ENCODE peak calls at places on chromosomes 11 and 22, in six cellular contexts. Z is A549, A is K562, U is GM12878, C is HepG2, W is upper lobe of left lung. O is an unnamed sample.

GRCh38 chr22:47839586-47840245 is 1077.3 kb downstream of the TBC1D22A start:
- ATAC-seq in Z (no peak), A (no peak), U (no peak), C (no peak), W (no peak), O (no peak)

GRCh38 chr11:118652681-118653181 is 26.7 kb downstream of the TREH start:
- ATAC-seq in W (no peak), U (no peak), Z (no peak), C (no peak), A (no peak), O (no peak)

GRCh38 chr11:33721291-33721840 is 14.9 kb downstream of the CD59 start:
- ATAC-seq in Z (no peak), A (no peak), C (no peak), U (no peak), W (no peak), O (no peak)

GRCh38 chr11:130999086-130999485 is 82.8 kb upstream of the SNX19 start:
- ATAC-seq in A (no peak), U (no peak), W (no peak), C (no peak), Z (no peak), O (no peak)

GRCh38 chr22:32591620-32592019 is 117.0 kb downstream of the FBXO7 start:
- ATAC-seq in Z (no peak), C (no peak), U (no peak), A (no peak), W (no peak), O (no peak)

GRCh38 chr11:22130462-22131053 is 62.3 kb upstream of the ANO5 start:
- ATAC-seq in A (no peak), Z (peak), W (no peak), U (peak), C (no peak), O (no peak)

GRCh38 chr11:128291835-128292234 is 295.5 kb downstream of the ETS1 start:
- ATAC-seq in W (no peak), C (no peak), Z (no peak), U (no peak), A (no peak), O (no peak)

GRCh38 chr22:37199839-37200161 is 11.8 kb upstream of the C1QTNF6 start:
- ATAC-seq in C (peak), Z (no peak), W (no peak), A (peak), U (peak), O (no peak)

GRCh38 chr11:78684377-78684776 is 109.7 kb upstream of the NARS2 start:
- ATAC-seq in C (no peak), A (peak), U (no peak), Z (no peak), W (no peak), O (no peak)

GRCh38 chr11:67288198-67288451 is 978 bp upstream of the ANKRD13D start:
- ATAC-seq in U (no peak), C (no peak), Z (peak), A (no peak), W (no peak), O (no peak)

GRCh38 chr11:112817376-112817775 is 143.8 kb upstream of the NCAM1 start:
- ATAC-seq in U (no peak), A (no peak), Z (no peak), W (no peak), C (no peak), O (no peak)

GRCh38 chr11:64585150-64585549 is 5.9 kb upstream of the SLC22A12 start:
- ATAC-seq in C (no peak), Z (no peak), U (no peak), A (no peak), W (no peak), O (no peak)

GRCh38 chr22:36166518-36167220 is 6.1 kb upstream of the APOL3 start:
- ATAC-seq in A (no peak), C (no peak), Z (no peak), U (no peak), W (peak), O (no peak)

GRCh38 chr22:25970348-25970995 is 198.8 kb upstream of the SEZ6L start:
- ATAC-seq in A (no peak), Z (no peak), U (no peak), C (no peak), W (no peak), O (no peak)

GRCh38 chr11:119316729-119317591 is at the start of gene MCAM:
- ATAC-seq in W (no peak), C (peak), A (peak), Z (no peak), U (peak), O (peak)

GRCh38 chr22:31626427-31627150 is 35.4 kb downstream of the PISD start:
- ATAC-seq in A (peak), Z (no peak), U (no peak), W (no peak), C (peak), O (no peak)

GRCh38 chr11:126658306-126659056 is 303.0 kb downstream of the ST3GAL4 start:
- ATAC-seq in Z (no peak), C (no peak), A (no peak), U (no peak), W (no peak), O (no peak)

GRCh38 chr11:125082040-125082439 is 18.9 kb downstream of the SLC37A2 start:
- ATAC-seq in Z (no peak), W (no peak), A (no peak), C (no peak), U (no peak), O (no peak)

GRCh38 chr22:23380230-23380573 is 199.9 kb downstream of the IGLL1 start:
- ATAC-seq in A (no peak), W (no peak), Z (no peak), U (no peak), C (no peak), O (no peak)

GRCh38 chr11:17751558-17751957 is 17.0 kb downstream of the KCNC1 start:
- ATAC-seq in U (no peak), A (no peak), Z (no peak), C (peak), W (no peak), O (no peak)

GRCh38 chr11:62169448-62169847 is 20.6 kb upstream of the SCGB1D1 start:
- ATAC-seq in C (peak), Z (no peak), W (no peak), A (no peak), U (no peak), O (no peak)

GRCh38 chr11:89293966-89294679 is 116.4 kb downstream of the TYR start:
- ATAC-seq in A (no peak), C (no peak), U (no peak), W (peak), Z (no peak), O (no peak)

GRCh38 chr11:134657631-134658030 is 245.6 kb upstream of the B3GAT1 start:
- ATAC-seq in A (no peak), C (no peak), U (no peak), W (no peak), Z (no peak), O (no peak)

GRCh38 chr11:73652046-73652730 is 5.8 kb downstream of the PLEKHB1 start:
- ATAC-seq in A (no peak), W (no peak), Z (no peak), U (no peak), C (peak), O (no peak)

GRCh38 chr11:82146789-82147188 is 586.9 kb downstream of the FAM181B start:
- ATAC-seq in Z (no peak), C (no peak), A (no peak), U (no peak), W (no peak), O (no peak)

GRCh38 chr11:60954421-60954820 is 2.4 kb upstream of the SLC15A3 start:
- ATAC-seq in A (peak), C (no peak), Z (no peak), W (no peak), U (peak), O (no peak)

GRCh38 chr22:21457023-21457787 is 10.0 kb upstream of the TMEM191C start:
- ATAC-seq in Z (peak), C (peak), U (no peak), A (peak), W (peak), O (no peak)

GRCh38 chr11:30513087-30513486 is 73.1 kb downstream of the MPPED2 start:
- ATAC-seq in C (no peak), U (no peak), Z (no peak), A (no peak), W (no peak), O (no peak)

GRCh38 chr11:33864479-33864878 is 27.4 kb downstream of the LMO2 start:
- ATAC-seq in W (peak), A (no peak), Z (no peak), C (peak), U (no peak), O (no peak)

GRCh38 chr11:119147604-119148333 is 1.1 kb upstream of the ABCG4 start:
- ATAC-seq in A (no peak), W (no peak), C (no peak), Z (no peak), U (peak), O (no peak)

GRCh38 chr22:46267431-46268279 is at the start of gene TTC38:
- ATAC-seq in W (peak), Z (peak), A (peak), U (peak), C (peak), O (peak)

GRCh38 chr11:72039108-72039850 is 40.6 kb downstream of the IL18BP start:
- ATAC-seq in Z (no peak), A (no peak), U (peak), C (no peak), W (peak), O (no peak)

GRCh38 chr11:72041364-72042058 is 38.8 kb downstream of the NUMA1 start:
- ATAC-seq in Z (peak), W (peak), A (peak), U (peak), C (peak), O (peak)

GRCh38 chr11:72038491-72038890 is 39.8 kb downstream of the IL18BP start:
- ATAC-seq in U (no peak), Z (no peak), A (no peak), W (peak), C (no peak), O (peak)

GRCh38 chr11:72042059-72042425 is 38.3 kb downstream of the NUMA1 start:
- ATAC-seq in C (no peak), A (no peak), U (peak), Z (no peak), W (no peak), O (no peak)

DNA sequence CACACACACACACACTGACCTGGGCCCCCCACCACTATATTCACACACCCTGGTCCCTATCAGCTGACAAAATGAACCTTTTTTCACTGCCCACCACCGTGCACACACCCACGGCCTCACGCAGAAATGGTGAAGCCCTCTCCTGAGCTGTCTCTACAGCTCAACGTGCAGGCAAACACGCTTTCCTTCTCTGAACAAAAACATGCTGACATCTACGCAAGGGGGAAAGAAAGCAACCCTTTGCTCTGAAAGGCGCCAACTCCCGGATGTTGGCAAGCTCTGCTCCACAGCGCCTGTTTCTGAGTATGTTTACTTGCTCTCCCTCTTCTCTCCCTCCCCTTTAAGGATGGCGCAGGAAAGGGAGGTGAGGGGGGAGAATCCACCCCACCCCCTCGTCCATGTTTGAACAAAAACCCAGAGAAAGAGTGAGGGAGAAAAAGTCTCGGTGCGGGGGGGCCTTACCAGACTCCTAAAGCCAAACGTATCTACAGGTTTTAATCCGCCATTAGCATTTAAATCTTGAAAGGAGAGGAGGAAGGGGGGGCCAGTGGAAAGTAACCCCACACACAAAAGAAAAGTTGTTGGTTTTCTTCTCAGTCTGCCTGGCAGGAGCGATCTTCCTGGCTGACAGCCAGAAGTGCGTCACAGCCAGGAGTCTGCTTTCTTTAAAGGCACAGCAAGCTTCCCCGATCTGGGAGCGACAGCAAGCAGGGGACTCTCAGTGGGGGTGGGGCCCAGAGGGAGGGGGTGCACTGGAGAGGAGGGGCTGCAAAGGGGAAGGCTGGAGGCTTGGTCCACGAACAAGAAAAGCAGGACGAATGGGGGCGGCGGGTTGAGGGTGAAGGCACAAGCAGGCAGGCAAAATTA is 39.6 kb downstream of the NUMA1 start:
- ATAC-seq in C (peak), A (peak), W (peak), Z (peak), U (peak), O (peak)
- TF ChIP-seq EP300 in C (no peak), A (no peak), W (no peak), Z (no peak), U (no peak), O (no peak)

GRCh38 chr22:41261541-41262249 is 21.0 kb upstream of the CHADL start:
- ATAC-seq in C (no peak), Z (no peak), W (no peak), U (no peak), A (no peak), O (no peak)
- TF ChIP-seq EP300 in C (no peak), Z (no peak), W (no peak), U (no peak), A (no peak), O (no peak)

GRCh38 chr11:68297494-68297811 is 14.9 kb upstream of the LRP5 start:
- ATAC-seq in C (peak), A (no peak), W (no peak), U (no peak), Z (no peak), O (no peak)

GRCh38 chr11:68296344-68297051 is 15.9 kb upstream of the LRP5 start:
- ATAC-seq in U (no peak), W (peak), C (no peak), Z (no peak), A (no peak), O (no peak)

GRCh38 chr11:68297052-68297378 is 15.4 kb upstream of the LRP5 start:
- ATAC-seq in U (no peak), W (no peak), Z (no peak), C (no peak), A (no peak), O (no peak)

GRCh38 chr11:68298659-68299516 is 13.5 kb upstream of the LRP5 start:
- ATAC-seq in U (no peak), Z (peak), A (no peak), W (peak), C (peak), O (peak)

GRCh38 chr11:68297812-68298658 is 14.4 kb upstream of the LRP5 start:
- ATAC-seq in Z (peak), A (peak), W (peak), U (peak), C (peak), O (peak)
- TF ChIP-seq EP300 in Z (no peak), A (no peak), W (no peak), U (no peak), C (peak), O (no peak)

DNA sequence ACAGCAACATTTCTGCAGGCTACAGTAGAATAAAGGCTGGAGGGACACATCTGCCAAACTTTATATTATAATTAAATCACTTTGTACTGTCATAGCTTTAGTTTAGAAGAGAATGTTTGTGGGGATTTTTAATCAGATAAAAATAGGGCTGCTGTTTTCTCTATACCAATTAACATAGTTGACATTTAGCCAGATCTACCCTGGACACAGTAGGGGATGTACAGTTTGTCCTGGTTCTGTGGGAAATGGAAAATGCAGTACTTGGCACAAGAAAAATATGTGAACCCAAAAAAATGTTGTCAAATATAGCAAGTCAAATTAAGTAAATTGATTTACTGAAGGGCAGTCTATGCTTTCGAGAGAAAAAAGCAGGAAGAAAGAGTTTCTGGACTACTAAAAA is 20.8 kb upstream of the PICALM start:
- ATAC-seq in C (no peak), U (no peak), W (no peak), Z (no peak), A (no peak), O (no peak)
- TF ChIP-seq EP300 in C (no peak), U (no peak), W (no peak), Z (no peak), A (no peak), O (no peak)

DNA sequence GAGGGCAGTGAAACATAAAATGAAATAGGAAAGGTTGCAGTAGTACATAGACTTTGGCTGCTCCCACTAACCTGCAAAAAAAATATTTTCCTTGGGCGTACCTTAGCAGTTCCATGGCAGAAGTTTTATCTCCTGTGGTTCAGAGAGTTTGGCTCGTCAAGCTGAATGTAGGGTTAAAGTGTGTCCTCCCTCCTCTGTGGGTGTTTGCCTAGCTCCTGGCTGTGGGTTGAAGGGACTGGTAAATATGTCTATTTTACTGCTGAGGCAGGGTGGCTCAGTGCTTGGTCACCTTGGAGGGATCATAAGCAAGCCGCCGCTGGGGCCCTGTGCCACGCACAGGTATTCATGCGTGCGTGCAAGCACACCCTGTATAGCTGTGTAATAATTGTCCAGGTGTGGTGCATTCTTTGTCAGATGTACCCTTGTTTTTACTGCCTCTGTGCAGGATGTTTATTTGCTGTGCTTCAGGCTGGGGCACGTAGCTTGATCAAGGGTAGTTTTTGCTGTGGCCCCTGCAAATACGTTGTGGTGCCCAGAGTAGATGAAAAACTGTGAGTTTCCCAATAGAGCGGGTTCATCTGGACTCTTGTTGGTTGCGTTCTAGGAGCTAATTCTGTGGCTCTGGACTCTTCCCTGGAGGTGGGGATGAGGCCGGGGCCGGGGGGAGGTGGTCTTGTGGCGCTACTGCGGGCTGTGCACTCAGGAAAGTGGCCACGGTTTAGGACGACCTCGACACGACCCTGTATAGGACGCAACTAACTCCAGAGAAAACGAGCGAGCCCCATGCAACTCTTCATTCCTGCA is 734 bp upstream of the SORL1 start:
- ATAC-seq in A (no peak), Z (no peak), U (peak), W (no peak), C (peak), O (no peak)
- TF ChIP-seq EP300 in A (no peak), Z (no peak), U (no peak), W (no peak), C (no peak), O (no peak)

DNA sequence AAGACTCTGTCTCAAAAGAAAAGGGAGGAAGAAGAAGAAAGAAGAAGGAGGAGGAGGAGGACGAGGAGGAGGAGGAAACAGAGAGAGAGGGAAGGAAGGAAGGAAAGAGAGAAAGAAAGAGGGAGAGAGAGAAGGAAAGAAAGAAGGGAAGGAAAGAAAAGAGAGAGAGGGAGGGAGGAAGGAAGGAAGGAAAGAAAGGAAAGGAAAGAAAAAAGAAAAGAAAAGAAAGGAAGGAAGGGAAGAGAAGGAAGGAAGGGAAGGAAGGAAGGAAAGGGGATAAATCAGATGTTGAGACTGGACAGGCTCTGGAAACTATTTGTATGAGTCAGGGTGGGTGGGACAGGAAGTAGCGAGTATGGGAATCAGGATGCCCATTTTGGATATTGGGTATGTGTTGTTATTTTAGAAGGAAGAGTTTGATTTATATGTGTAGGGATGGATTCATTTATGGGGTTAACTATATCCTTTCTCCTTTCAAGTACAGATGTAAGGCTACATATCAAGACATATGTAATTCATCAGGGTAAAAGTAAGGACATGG is 6.0 kb upstream of the RPL3 start:
- ATAC-seq in U (no peak), W (no peak), C (no peak), A (no peak), Z (no peak), O (no peak)
- TF ChIP-seq EP300 in U (no peak), W (no peak), C (no peak), A (no peak), Z (no peak), O (no peak)

DNA sequence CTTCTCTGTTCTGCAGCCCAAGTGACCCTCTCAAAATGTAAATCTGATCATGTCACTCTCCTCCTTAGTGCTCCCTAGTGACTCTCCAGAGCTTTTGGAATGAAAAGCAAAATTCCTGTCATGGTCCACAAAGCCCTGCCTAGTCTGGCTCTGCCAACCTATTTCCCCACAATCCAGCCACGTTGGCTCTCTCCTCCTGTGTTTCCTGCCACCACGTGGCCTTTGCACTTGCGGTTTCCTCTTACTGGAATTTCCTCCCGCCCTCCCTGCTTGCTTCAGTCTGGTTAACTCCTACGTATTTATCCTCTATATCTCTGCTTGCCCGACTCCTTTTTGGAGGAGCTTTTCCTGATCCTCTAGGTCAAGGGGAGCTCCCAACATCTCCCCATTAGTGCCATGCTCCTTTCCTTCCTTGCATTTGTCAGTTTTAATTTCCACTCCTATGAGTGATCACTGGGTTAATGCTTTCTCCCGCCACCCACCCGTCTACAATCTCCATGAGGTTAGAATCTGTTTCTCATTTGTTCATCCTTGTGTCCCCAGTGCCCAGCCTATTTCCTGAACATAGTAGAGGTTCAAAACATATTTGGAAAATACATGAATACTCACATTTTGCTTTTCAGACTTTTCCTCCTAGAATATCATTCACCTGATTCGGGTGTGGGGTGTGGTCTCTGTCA is 11.5 kb downstream of the NNMT start:
- ATAC-seq in C (peak), U (no peak), A (peak), Z (no peak), W (peak), O (peak)
- TF ChIP-seq EP300 in C (no peak), U (no peak), A (peak), Z (no peak), W (peak), O (no peak)